ENCODE peak calls at places on chromosomes 4 and X, in four cellular contexts. N is GDM1, R is heart left ventricle, F is nephron progenitor cell. T is an unnamed sample.

GRCh38 chr4:158020734-158021346 is 152.0 kb downstream of the GASK1B start:
- DNase-seq in F (no peak), N (no peak), R (no peak), T (peak)

GRCh38 chr4:142818476-142818875 is 27.6 kb downstream of the INPP4B start:
- DNase-seq in N (no peak), F (no peak), R (no peak), T (no peak)

GRCh38 chr4:2432991-2433530 is 14.3 kb downstream of the CFAP99 start:
- DNase-seq in N (no peak), R (no peak), F (no peak), T (no peak)

GRCh38 chr4:55075376-55075775 is 50.0 kb downstream of the KDR start:
- DNase-seq in R (no peak), F (no peak), N (no peak), T (no peak)

GRCh38 chr4:3852751-3853150 is 86.6 kb downstream of the ADRA2C start:
- DNase-seq in R (no peak), F (no peak), N (no peak), T (no peak)

GRCh38 chr4:7780751-7781348 is 158.8 kb downstream of the AFAP1 start:
- DNase-seq in N (no peak), R (no peak), F (no peak), T (no peak)

GRCh38 chr4:139762715-139763114 is 97.1 kb downstream of the MGST2 start:
- DNase-seq in R (peak), N (peak), F (no peak), T (peak)

GRCh38 chrX:124346064-124346876 is at the start of gene SH2D1A:
- DNase-seq in F (no peak), R (no peak), N (peak), T (no peak)

GRCh38 chr4:54585321-54586000 is 72.3 kb upstream of the KIT start:
- DNase-seq in N (no peak), R (no peak), F (no peak), T (no peak)

GRCh38 chrX:29707088-29707487 is 508.3 kb upstream of the MAGEB2 start:
- DNase-seq in F (no peak), N (no peak), R (no peak), T (no peak)

GRCh38 chrX:29466441-29466840 is 748.9 kb upstream of the MAGEB2 start:
- DNase-seq in R (no peak), N (no peak), F (no peak), T (no peak)

GRCh38 chrX:145919400-145919799 is 101.8 kb downstream of the SLITRK2 start:
- DNase-seq in F (no peak), R (no peak), N (no peak), T (no peak)

GRCh38 chrX:40031861-40032422 is 65.8 kb downstream of the BCOR start:
- DNase-seq in R (no peak), F (no peak), N (no peak), T (no peak)

GRCh38 chr4:165439981-165440380 is 61.2 kb downstream of the CPE start:
- DNase-seq in R (no peak), F (no peak), N (no peak), T (no peak)

GRCh38 chr4:10285028-10285427 is 168.4 kb upstream of the WDR1 start:
- DNase-seq in R (no peak), F (no peak), N (no peak), T (no peak)

GRCh38 chr4:188960411-188961093 is 821.3 kb downstream of the TRIML1 start:
- DNase-seq in N (no peak), F (no peak), R (no peak), T (no peak)

GRCh38 chr4:158208931-158209640 is 1.2 kb upstream of the TMEM144 start:
- DNase-seq in F (no peak), N (peak), R (no peak), T (no peak)

GRCh38 chr4:123606336-123606735 is 209.7 kb downstream of the SPRY1 start:
- DNase-seq in N (no peak), R (no peak), F (no peak), T (no peak)

GRCh38 chr4:185359767-185360446 is 35.8 kb downstream of the LRP2BP start:
- DNase-seq in R (no peak), N (no peak), F (no peak), T (peak)

GRCh38 chr4:47612116-47613023 is 127.3 kb downstream of the ATP10D start:
- DNase-seq in F (no peak), R (no peak), N (no peak), T (no peak)

GRCh38 chr4:107619065-107619464 is 101.0 kb downstream of the PAPSS1 start:
- DNase-seq in F (no peak), N (no peak), R (no peak), T (peak)

GRCh38 chr4:106690487-106690886 is 321.9 kb upstream of the GIMD1 start:
- DNase-seq in F (no peak), N (peak), R (no peak), T (peak)

GRCh38 chr4:26772096-26772495 is 88.5 kb upstream of the STIM2 start:
- DNase-seq in F (no peak), N (no peak), R (no peak), T (no peak)

GRCh38 chrX:56783996-56784620 is 55.1 kb downstream of the NBDY start:
- DNase-seq in R (no peak), N (no peak), F (no peak), T (no peak)

GRCh38 chrX:8067754-8068469 is 103.2 kb downstream of the VCX2 start:
- DNase-seq in R (no peak), N (no peak), F (no peak), T (no peak)

GRCh38 chr4:1410491-1411325 is 4.5 kb upstream of the NKX1-1 start:
- DNase-seq in N (peak), F (peak), R (peak), T (peak)

GRCh38 chr4:128163177-128164117 is 102.3 kb downstream of the LARP1B start:
- DNase-seq in F (no peak), N (no peak), R (no peak), T (peak)

GRCh38 chrX:46653482-46653881 is 79.9 kb downstream of the CHST7 start:
- DNase-seq in N (no peak), R (no peak), F (peak), T (peak)

GRCh38 chr4:75724867-75725724 is 719 bp downstream of the USO1 start:
- DNase-seq in R (peak), F (peak), N (no peak), T (peak)

GRCh38 chr4:175412161-175412560 is 399.9 kb downstream of the GPM6A start:
- DNase-seq in R (no peak), N (no peak), F (no peak), T (no peak)

GRCh38 chr4:152679414-152680281 is at the start of gene TMEM154:
- DNase-seq in R (peak), F (peak), N (peak), T (peak)

GRCh38 chr4:37793562-37793961 is 32.9 kb upstream of the PGM2 start:
- DNase-seq in F (no peak), N (peak), R (peak), T (peak)

GRCh38 chrX:9465380-9466114 is 689 bp downstream of the TBL1X start:
- DNase-seq in N (no peak), F (peak), R (peak), T (peak)

GRCh38 chrX:26909728-26910127 is 553.4 kb downstream of the PPP4R3C start:
- DNase-seq in F (no peak), R (no peak), N (no peak), T (no peak)

GRCh38 chr4:11399461-11399971 is 29.2 kb downstream of the HS3ST1 start:
- DNase-seq in R (no peak), N (no peak), F (no peak), T (no peak)

GRCh38 chr4:89137231-89137630 is 25.9 kb downstream of the TIGD2 start:
- DNase-seq in F (no peak), N (no peak), R (no peak), T (no peak)

GRCh38 chr4:48334900-48335384 is 6.4 kb upstream of the SLAIN2 start:
- DNase-seq in N (no peak), F (no peak), R (no peak), T (no peak)

GRCh38 chr4:73021634-73022033 is 47.9 kb downstream of the COX18 start:
- DNase-seq in N (peak), F (no peak), R (no peak), T (peak)

T was measured in endothelial cell of umbilical vein.